ENCODE peak calls at places on chromosomes 7 and 10, in five cellular contexts. One of them, this sample, is unnamed.

GRCh38 chr10:59177031-59177861 is 803 bp downstream of the PHYHIPL start:
- DNase-seq in ovary: peak; percentile 21
- DNase-seq in IMR-90: peak; percentile 79
- DNase-seq in testis: peak; percentile 38
- DNase-seq in right lobe of liver: peak; percentile 29
- DNase-seq in this sample: peak; percentile 4

GRCh38 chr7:110863258-110863657 is 227.7 kb upstream of the LRRN3 start:
- DNase-seq in ovary: no peak
- DNase-seq in IMR-90: no peak
- DNase-seq in testis: no peak
- DNase-seq in right lobe of liver: no peak
- DNase-seq in this sample: no peak

GRCh38 chr7:3282457-3282856 is 18.6 kb upstream of the SDK1 start:
- DNase-seq in ovary: no peak
- DNase-seq in IMR-90: no peak
- DNase-seq in testis: peak; percentile 65
- DNase-seq in right lobe of liver: no peak
- DNase-seq in this sample: no peak

GRCh38 chr7:4694653-4695335 is 12.7 kb downstream of the FOXK1 start:
- DNase-seq in ovary: peak; percentile 79
- DNase-seq in IMR-90: peak; percentile 86
- DNase-seq in testis: peak; percentile 75
- DNase-seq in right lobe of liver: no peak
- DNase-seq in this sample: no peak

GRCh38 chr7:22110227-22110839 is 164.6 kb upstream of the CDCA7L start:
- DNase-seq in ovary: peak; percentile 60
- DNase-seq in IMR-90: peak; percentile 81
- DNase-seq in testis: peak; percentile 89
- DNase-seq in right lobe of liver: no peak
- DNase-seq in this sample: peak; percentile 85

GRCh38 chr7:112021348-112022044 is 184.7 kb downstream of the DOCK4 start:
- DNase-seq in ovary: no peak
- DNase-seq in IMR-90: no peak
- DNase-seq in testis: no peak
- DNase-seq in right lobe of liver: no peak
- DNase-seq in this sample: no peak

GRCh38 chr10:100696477-100696901 is 48.9 kb upstream of the PAX2 start:
- DNase-seq in ovary: no peak
- DNase-seq in IMR-90: no peak
- DNase-seq in testis: peak; percentile 40
- DNase-seq in right lobe of liver: no peak
- DNase-seq in this sample: no peak

GRCh38 chr7:30285067-30285530 is 702 bp downstream of the ZNRF2 start:
- DNase-seq in ovary: peak; percentile 49
- DNase-seq in IMR-90: peak; percentile 8
- DNase-seq in testis: peak; percentile 26
- DNase-seq in right lobe of liver: no peak
- DNase-seq in this sample: no peak

GRCh38 chr10:104049497-104050250 is 36.0 kb downstream of the COL17A1 start:
- DNase-seq in ovary: no peak
- DNase-seq in IMR-90: peak; percentile 49
- DNase-seq in testis: no peak
- DNase-seq in right lobe of liver: no peak
- DNase-seq in this sample: no peak

GRCh38 chr10:102484021-102484420 is 18.5 kb downstream of the ACTR1A start:
- DNase-seq in ovary: no peak
- DNase-seq in IMR-90: no peak
- DNase-seq in testis: no peak
- DNase-seq in right lobe of liver: no peak
- DNase-seq in this sample: no peak

GRCh38 chr7:39978252-39978934 is 28.3 kb downstream of the CDK13 start:
- DNase-seq in ovary: no peak
- DNase-seq in IMR-90: no peak
- DNase-seq in testis: no peak
- DNase-seq in right lobe of liver: no peak
- DNase-seq in this sample: no peak

GRCh38 chr10:107423903-107424302 is 259.4 kb upstream of the SORCS1 start:
- DNase-seq in ovary: no peak
- DNase-seq in IMR-90: no peak
- DNase-seq in testis: no peak
- DNase-seq in right lobe of liver: no peak
- DNase-seq in this sample: no peak

GRCh38 chr10:33878238-33878637 is 543.8 kb upstream of the NRP1 start:
- DNase-seq in ovary: no peak
- DNase-seq in IMR-90: no peak
- DNase-seq in testis: no peak
- DNase-seq in right lobe of liver: no peak
- DNase-seq in this sample: no peak

GRCh38 chr10:130136214-130137076 is at the start of gene GLRX3:
- DNase-seq in ovary: peak; percentile 87
- DNase-seq in IMR-90: peak; percentile 71
- DNase-seq in testis: peak; percentile 93
- DNase-seq in right lobe of liver: peak; percentile 89
- DNase-seq in this sample: peak; percentile 92
- TF ChIP-seq POLR2A in ovary: peak; percentile 46
- TF ChIP-seq POLR2A in IMR-90: peak; percentile 81
- TF ChIP-seq POLR2A in testis: no peak
- TF ChIP-seq POLR2A in right lobe of liver: peak; percentile 87
- TF ChIP-seq POLR2A in this sample: peak; percentile 79

GRCh38 chr7:50771120-50772002 is 11.3 kb downstream of the GRB10 start:
- DNase-seq in ovary: no peak
- DNase-seq in IMR-90: no peak
- DNase-seq in testis: no peak
- DNase-seq in right lobe of liver: peak; percentile 67
- DNase-seq in this sample: no peak

GRCh38 chr7:50778189-50778588 is 4.5 kb downstream of the GRB10 start:
- DNase-seq in ovary: no peak
- DNase-seq in IMR-90: no peak
- DNase-seq in testis: no peak
- DNase-seq in right lobe of liver: no peak
- DNase-seq in this sample: no peak

GRCh38 chr7:50775826-50776225 is 6.9 kb downstream of the GRB10 start:
- DNase-seq in ovary: no peak
- DNase-seq in IMR-90: no peak
- DNase-seq in testis: no peak
- DNase-seq in right lobe of liver: no peak
- DNase-seq in this sample: no peak

GRCh38 chr7:50774299-50774698 is 8.4 kb downstream of the GRB10 start:
- DNase-seq in ovary: no peak
- DNase-seq in IMR-90: no peak
- DNase-seq in testis: no peak
- DNase-seq in right lobe of liver: no peak
- DNase-seq in this sample: peak; percentile 37

DNA sequence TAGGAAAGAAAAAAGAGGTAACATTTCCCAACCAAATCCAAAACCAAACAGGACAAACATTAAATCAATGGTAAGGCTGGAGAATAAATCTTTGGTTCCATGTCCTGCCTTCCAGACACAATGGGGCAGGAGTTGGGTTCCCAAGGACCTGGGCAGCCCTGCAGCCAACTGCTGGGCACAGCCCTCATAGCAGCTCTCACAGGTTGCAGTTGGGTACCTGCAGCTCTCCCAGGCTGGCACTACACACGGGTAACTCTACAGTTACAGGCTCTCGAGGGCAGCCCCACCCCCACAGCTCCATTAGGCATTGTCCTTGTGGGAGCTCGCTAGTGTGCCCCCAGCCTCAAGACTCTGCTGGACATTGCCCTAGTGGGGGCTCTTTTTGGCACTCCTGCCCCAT is 7.5 kb downstream of the GRB10 start:
- DNase-seq in ovary: no peak
- DNase-seq in IMR-90: no peak
- DNase-seq in testis: no peak
- DNase-seq in right lobe of liver: no peak
- DNase-seq in this sample: no peak
- H3K4me3 ChIP-seq in ovary: no peak overlapping the region
- H3K4me3 ChIP-seq in IMR-90: no peak overlapping the region
- H3K4me3 ChIP-seq in testis: no peak overlapping the region
- H3K4me3 ChIP-seq in right lobe of liver: no peak overlapping the region
- H3K4me3 ChIP-seq in this sample: no peak overlapping the region

GRCh38 chr10:61904711-61905445 is 3.4 kb downstream of the ARID5B start:
- DNase-seq in ovary: no peak
- DNase-seq in IMR-90: peak; percentile 80
- DNase-seq in testis: peak; percentile 36
- DNase-seq in right lobe of liver: no peak
- DNase-seq in this sample: peak; percentile 81

GRCh38 chr10:61903991-61904350 is 2.5 kb downstream of the ARID5B start:
- DNase-seq in ovary: no peak
- DNase-seq in IMR-90: peak; percentile 19
- DNase-seq in testis: no peak
- DNase-seq in right lobe of liver: no peak
- DNase-seq in this sample: no peak

GRCh38 chr10:61902448-61903183 is 1.1 kb downstream of the ARID5B start:
- DNase-seq in ovary: peak; percentile 34
- DNase-seq in IMR-90: peak; percentile 61
- DNase-seq in testis: peak; percentile 71
- DNase-seq in right lobe of liver: peak; percentile 79
- DNase-seq in this sample: peak; percentile 80

GRCh38 chr10:61901829-61902447 is 439 bp downstream of the ARID5B start:
- DNase-seq in ovary: peak; percentile 24
- DNase-seq in IMR-90: no peak
- DNase-seq in testis: peak; percentile 34
- DNase-seq in right lobe of liver: no peak
- DNase-seq in this sample: no peak

GRCh38 chr10:61903184-61903990 is 1.9 kb downstream of the ARID5B start:
- DNase-seq in ovary: peak; percentile 57
- DNase-seq in IMR-90: peak; percentile 55
- DNase-seq in testis: peak; percentile 69
- DNase-seq in right lobe of liver: peak; percentile 78
- DNase-seq in this sample: peak; percentile 75
- TF ChIP-seq POLR2A in ovary: peak; percentile 21
- TF ChIP-seq POLR2A in IMR-90: no peak
- TF ChIP-seq POLR2A in testis: no peak
- TF ChIP-seq POLR2A in right lobe of liver: peak; percentile 82
- TF ChIP-seq POLR2A in this sample: no peak

DNA sequence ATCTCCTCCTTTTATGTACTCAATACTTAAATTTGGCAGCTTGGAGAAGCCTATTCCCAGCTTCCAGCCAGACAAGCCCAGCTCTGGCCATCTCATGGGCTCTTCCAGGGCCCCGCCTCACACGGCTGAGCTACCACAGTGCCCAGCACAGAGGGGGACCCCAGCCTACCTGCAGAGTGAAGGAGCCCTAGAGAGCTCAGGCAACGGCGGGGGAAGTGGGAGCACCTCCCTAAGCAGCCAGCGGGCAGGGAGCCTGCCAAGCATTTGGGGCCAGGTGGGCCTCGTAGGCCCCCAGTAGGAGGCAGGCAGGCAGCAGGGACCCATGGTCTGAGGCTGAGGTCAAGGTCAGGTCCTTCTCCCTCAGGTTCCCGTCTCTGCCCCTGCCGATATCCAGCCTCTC is 29.1 kb upstream of the SMARCD3 start:
- DNase-seq in ovary: no peak
- DNase-seq in IMR-90: no peak
- DNase-seq in testis: no peak
- DNase-seq in right lobe of liver: no peak
- DNase-seq in this sample: no peak
- H3K4me3 ChIP-seq in ovary: no peak overlapping the region
- H3K4me3 ChIP-seq in IMR-90: no peak overlapping the region
- H3K4me3 ChIP-seq in testis: peak overlapping the region; percentile 41
- H3K4me3 ChIP-seq in right lobe of liver: no peak overlapping the region
- H3K4me3 ChIP-seq in this sample: no peak overlapping the region

GRCh38 chr10:96272256-96272985 is 1.1 kb upstream of the BLNK start:
- DNase-seq in ovary: no peak
- DNase-seq in IMR-90: no peak
- DNase-seq in testis: no peak
- DNase-seq in right lobe of liver: no peak
- DNase-seq in this sample: no peak
- TF ChIP-seq POLR2A in ovary: no peak
- TF ChIP-seq POLR2A in IMR-90: no peak
- TF ChIP-seq POLR2A in testis: no peak
- TF ChIP-seq POLR2A in right lobe of liver: no peak
- TF ChIP-seq POLR2A in this sample: no peak